ENCODE peak calls at places on chromosomes 4 and X, in five cellular contexts. I is left ventricle myocardium inferior, S is lower leg skin, V is CD14-positive monocyte, W is GM13976. K is an unnamed sample.

GRCh38 chr4:182277402-182277801 is 34.2 kb downstream of the TENM3 start:
- DNase-seq in I (no peak), S (no peak), V (no peak), W (no peak), K (no peak)

GRCh38 chr4:13907255-13907751 is 279.8 kb upstream of the BOD1L1 start:
- DNase-seq in I (no peak), S (no peak), V (no peak), W (no peak), K (no peak)

GRCh38 chr4:184907216-184907615 is 81.4 kb upstream of the ACSL1 start:
- DNase-seq in I (no peak), S (no peak), V (no peak), W (no peak), K (no peak)

GRCh38 chrX:12988797-12989196 is 13.9 kb downstream of the TMSB4X start:
- DNase-seq in I (no peak), S (no peak), V (no peak), W (no peak), K (no peak)

GRCh38 chrX:42189601-42190000 is 266.2 kb upstream of the CASK start:
- DNase-seq in I (no peak), S (no peak), V (no peak), W (no peak), K (no peak)

GRCh38 chrX:119266364-119266995 is 30.4 kb downstream of the PGRMC1 start:
- DNase-seq in I (no peak), S (peak; percentile 14), V (no peak), W (peak; percentile 26), K (peak; percentile 5)

GRCh38 chr4:69120869-69121268 is 24.6 kb downstream of the UGT2B7 start:
- DNase-seq in I (no peak), S (no peak), V (no peak), W (no peak), K (no peak)

GRCh38 chrX:97211070-97211469 is 327.4 kb downstream of the RPA4 start:
- DNase-seq in I (no peak), S (no peak), V (no peak), W (no peak), K (no peak)

GRCh38 chr4:105227054-105227453 is 80.4 kb downstream of the TET2 start:
- DNase-seq in I (no peak), S (no peak), V (no peak), W (no peak), K (no peak)

GRCh38 chr4:174036111-174036510 is 247.4 kb downstream of the FBXO8 start:
- DNase-seq in I (no peak), S (no peak), V (no peak), W (no peak), K (no peak)

GRCh38 chrX:44020693-44021092 is 47.5 kb upstream of the NDP start:
- DNase-seq in I (no peak), S (no peak), V (no peak), W (no peak), K (no peak)

GRCh38 chrX:43813898-43814297 is 68.4 kb downstream of the MAOB start:
- DNase-seq in I (no peak), S (no peak), V (no peak), W (no peak), K (no peak)

GRCh38 chrX:74585766-74586165 is 28.7 kb downstream of the RLIM start:
- DNase-seq in I (no peak), S (no peak), V (no peak), W (no peak), K (no peak)

K was measured in tibial nerve.